ENCODE peak calls at places on chromosome 4, in seven cellular contexts. T is uterus, F is tibial nerve, L is body of pancreas, Q is gastrocnemius medialis, B is sigmoid colon, S is right lobe of liver. X is an unnamed sample.

GRCh38 chr4:1010522-1011021 is 854 bp upstream of the FGFRL1 start:
- DNase-seq in T (peak; percentile 73), F (peak; percentile 67), L (peak; percentile 59), Q (peak; percentile 65), B (peak; percentile 90), S (peak; percentile 80), X (peak; percentile 68)

GRCh38 chr4:126748736-126749135 is 884.0 kb upstream of the INTU start:
- DNase-seq in T (no peak), F (no peak), L (no peak), Q (no peak), B (no peak), S (no peak), X (no peak)

GRCh38 chr4:99180367-99181169 is 36.5 kb upstream of the ADH4 start:
- DNase-seq in T (peak; percentile 68), F (peak; percentile 52), L (no peak), Q (peak; percentile 31), B (peak; percentile 79), S (no peak), X (no peak)

GRCh38 chr4:54090804-54091623 is 8.9 kb upstream of the GSX2 start:
- DNase-seq in T (no peak), F (no peak), L (peak; percentile 27), Q (peak; percentile 32), B (no peak), S (peak; percentile 86), X (peak; percentile 14)

GRCh38 chr4:13733817-13734216 is 106.3 kb upstream of the BOD1L1 start:
- DNase-seq in T (no peak), F (no peak), L (no peak), Q (no peak), B (no peak), S (no peak), X (no peak)

GRCh38 chr4:140242357-140243284 is 88.6 kb upstream of the MAML3 start:
- DNase-seq in T (no peak), F (no peak), L (no peak), Q (no peak), B (no peak), S (no peak), X (no peak)

GRCh38 chr4:110270492-110271197 is 72.2 kb upstream of the ELOVL6 start:
- DNase-seq in T (no peak), F (no peak), L (no peak), Q (no peak), B (no peak), S (no peak), X (no peak)

GRCh38 chr4:128322986-128323385 is 35.4 kb upstream of the PGRMC2 start:
- DNase-seq in T (no peak), F (no peak), L (no peak), Q (no peak), B (no peak), S (no peak), X (no peak)

DNA sequence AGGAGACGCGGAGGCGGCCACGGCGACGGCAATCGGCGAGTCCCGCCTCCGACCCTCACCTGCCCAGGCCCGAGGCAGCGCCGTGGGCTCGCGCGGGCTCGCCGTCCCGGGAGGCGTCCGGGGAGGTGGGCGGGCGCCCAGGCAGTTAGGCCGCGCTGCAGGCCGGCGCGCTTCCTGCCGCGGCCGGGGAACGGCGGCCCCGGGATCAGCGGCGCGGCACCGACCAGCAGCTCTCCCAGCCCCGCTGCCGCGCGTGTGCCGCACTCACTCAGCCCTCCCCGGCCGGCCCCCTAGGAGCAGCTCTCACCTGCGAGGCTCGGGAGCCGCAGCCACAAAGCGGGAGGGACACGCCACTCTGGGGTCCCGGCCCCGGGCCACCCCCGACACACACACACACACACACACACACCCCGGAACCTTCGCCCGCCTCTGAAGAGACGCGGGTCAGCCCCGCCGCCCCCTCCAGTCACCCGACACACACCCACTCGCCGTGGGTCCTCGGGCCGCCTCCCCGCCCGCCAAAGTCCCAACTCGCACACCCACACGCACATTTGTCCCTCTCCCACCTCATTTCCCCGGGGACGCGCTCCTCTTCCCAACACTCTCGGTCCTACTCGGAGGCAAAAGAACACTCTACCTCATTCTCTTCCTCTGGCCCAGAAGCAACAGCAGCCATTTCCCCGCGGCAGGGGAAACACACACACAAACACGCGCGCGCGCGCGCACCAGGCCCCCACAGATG is at the start of gene CNOT6L:
- DNase-seq in T (peak; percentile 69), F (peak; percentile 67), L (peak; percentile 70), Q (peak; percentile 56), B (peak; percentile 87), S (peak; percentile 81), X (peak; percentile 61)
- TF ChIP-seq POLR2A in T (no peak), F (no peak), L (peak; percentile 74), Q (peak; percentile 44), B (no peak), S (peak; percentile 44), X (peak; percentile 28)

GRCh38 chr4:86972997-86973396 is 38.2 kb downstream of the AFF1 start:
- DNase-seq in T (no peak), F (no peak), L (peak; percentile 83), Q (no peak), B (no peak), S (peak; percentile 81), X (peak; percentile 92)

GRCh38 chr4:86967798-86968197 is 33.0 kb downstream of the AFF1 start:
- DNase-seq in T (no peak), F (no peak), L (no peak), Q (no peak), B (no peak), S (no peak), X (no peak)

GRCh38 chr4:86971355-86971683 is 36.5 kb downstream of the AFF1 start:
- DNase-seq in T (no peak), F (no peak), L (no peak), Q (no peak), B (no peak), S (no peak), X (no peak)

GRCh38 chr4:86968477-86969015 is 33.7 kb downstream of the AFF1 start:
- DNase-seq in T (no peak), F (no peak), L (no peak), Q (no peak), B (no peak), S (no peak), X (no peak)

DNA sequence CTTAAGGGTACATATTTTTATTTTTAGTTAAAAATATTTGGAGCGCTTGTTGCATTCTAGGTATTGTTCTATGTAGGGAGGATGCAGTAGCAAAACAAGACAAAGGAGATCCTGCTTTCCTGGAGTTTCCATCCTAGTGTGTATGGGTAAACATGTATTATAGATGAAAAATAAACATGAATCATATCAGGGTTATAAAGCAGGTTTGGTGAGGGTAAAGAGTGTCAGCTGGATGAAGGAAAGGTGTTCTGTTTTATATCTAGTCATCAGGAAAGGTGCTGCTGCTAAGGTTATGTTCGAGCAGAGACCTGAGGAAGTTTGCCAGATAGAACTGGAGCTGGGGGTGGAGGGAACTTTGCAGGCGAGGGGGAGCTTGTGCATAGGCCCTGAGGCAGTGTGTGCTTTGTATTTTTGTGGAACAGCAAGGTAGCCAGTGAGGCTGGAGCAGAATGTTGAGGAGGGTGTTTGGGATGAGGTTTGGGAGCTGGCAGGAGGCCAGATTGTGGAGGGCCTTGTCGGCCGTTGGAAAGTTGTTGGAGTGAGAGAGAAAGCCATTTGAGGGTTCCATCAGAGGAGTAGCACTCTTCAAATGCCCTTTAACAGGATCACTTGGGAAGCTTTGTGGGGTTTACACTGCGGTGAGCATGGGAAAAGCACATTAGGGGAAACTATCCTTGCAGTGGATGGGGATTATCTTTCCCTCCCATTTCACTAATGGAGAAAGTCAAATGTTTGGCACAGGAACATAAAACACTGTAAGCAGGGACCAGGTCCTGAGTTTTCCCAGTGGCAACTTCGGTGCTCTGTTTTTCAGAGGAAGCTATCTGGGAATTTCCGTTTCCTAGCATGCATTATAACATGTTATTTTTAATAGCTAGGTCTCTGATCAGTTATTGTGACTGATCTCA is 35.9 kb downstream of the AFF1 start:
- DNase-seq in T (no peak), F (no peak), L (no peak), Q (no peak), B (no peak), S (no peak), X (no peak)
- TF ChIP-seq POLR2A in T (no peak), F (no peak), L (no peak), Q (no peak), B (no peak), S (no peak), X (no peak)

DNA sequence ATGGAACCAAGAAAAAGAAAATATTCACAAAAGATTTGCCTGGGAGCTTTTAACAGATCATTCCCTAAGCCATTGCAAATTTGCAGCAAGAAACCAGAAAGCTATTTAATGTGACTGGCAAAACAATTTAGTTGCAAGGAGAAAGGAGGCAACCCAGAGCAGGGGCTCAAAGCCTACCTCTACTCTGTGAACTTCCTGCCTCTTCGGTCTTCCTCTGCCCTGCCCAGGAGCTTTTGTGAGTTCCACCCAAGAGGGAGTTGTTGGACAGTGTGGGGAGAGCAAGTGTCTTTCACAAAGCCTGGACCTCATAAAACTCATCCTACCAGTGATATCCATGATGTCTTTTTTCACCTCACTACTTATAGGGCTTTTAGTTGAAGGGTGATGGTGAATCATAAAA is 107.4 kb downstream of the AFF1 start:
- DNase-seq in T (no peak), F (no peak), L (no peak), Q (no peak), B (no peak), S (no peak), X (no peak)
- TF ChIP-seq POLR2A in T (no peak), F (no peak), L (no peak), Q (no peak), B (no peak), S (no peak), X (no peak)

GRCh38 chr4:6288871-6289270 is 19.2 kb downstream of the WFS1 start:
- DNase-seq in T (no peak), F (no peak), L (no peak), Q (no peak), B (no peak), S (no peak), X (no peak)
- TF ChIP-seq POLR2A in T (no peak), F (no peak), L (no peak), Q (no peak), B (no peak), S (no peak), X (no peak)

GRCh38 chr4:153488006-153488718 is 22.0 kb downstream of the TMEM131L start:
- DNase-seq in T (no peak), F (no peak), L (no peak), Q (no peak), B (no peak), S (no peak), X (no peak)

GRCh38 chr4:153490985-153491483 is 24.9 kb downstream of the TMEM131L start:
- DNase-seq in T (no peak), F (no peak), L (no peak), Q (no peak), B (no peak), S (no peak), X (no peak)

GRCh38 chr4:153488719-153489384 is 22.7 kb downstream of the TMEM131L start:
- DNase-seq in T (no peak), F (no peak), L (no peak), Q (peak; percentile 63), B (no peak), S (no peak), X (no peak)

GRCh38 chr4:153486281-153487151 is 20.4 kb downstream of the TMEM131L start:
- DNase-seq in T (peak; percentile 39), F (no peak), L (peak; percentile 49), Q (peak; percentile 60), B (no peak), S (no peak), X (peak; percentile 78)

GRCh38 chr4:153489856-153490558 is 23.8 kb downstream of the TMEM131L start:
- DNase-seq in T (no peak), F (no peak), L (no peak), Q (no peak), B (no peak), S (no peak), X (no peak)
- TF ChIP-seq POLR2A in T (no peak), F (no peak), L (no peak), Q (no peak), B (no peak), S (no peak), X (no peak)